ENCODE peak calls at places on chromosome 4, in ten cellular contexts. D is stromal cell of bone marrow, J is cardiac muscle cell, W is AG09319, T is NCI-H1417, I is OCI-LY7, R is EL, A is AG10803, N is NCI-H345, L is H7. Q is an unnamed sample.

GRCh38 chr4:2071252-2071911 is 12.3 kb downstream of the NAT8L start:
- DNase-seq in D (no peak), J (no peak), W (no peak), T (no peak), I (no peak), R (no peak), A (no peak), N (peak), L (peak), Q (no peak)

GRCh38 chr4:166386491-166387367 is 513.7 kb downstream of the TLL1 start:
- DNase-seq in D (no peak), J (no peak), W (no peak), T (no peak), I (no peak), R (peak), A (no peak), N (no peak), L (no peak), Q (peak)

GRCh38 chr4:123755655-123756054 is 359.1 kb downstream of the SPRY1 start:
- DNase-seq in D (no peak), J (no peak), W (no peak), T (no peak), I (no peak), R (no peak), A (no peak), N (no peak), L (no peak), Q (no peak)

GRCh38 chr4:65482410-65482809 is 187.9 kb downstream of the EPHA5 start:
- DNase-seq in D (peak), J (peak), W (no peak), T (no peak), I (no peak), R (peak), A (no peak), N (no peak), L (no peak), Q (peak)

GRCh38 chr4:148998719-148999118 is 556.5 kb upstream of the NR3C2 start:
- DNase-seq in D (no peak), J (peak), W (no peak), T (no peak), I (peak), R (peak), A (peak), N (no peak), L (peak), Q (peak)

GRCh38 chr4:94305468-94306225 is 37.0 kb downstream of the HPGDS start:
- DNase-seq in D (no peak), J (no peak), W (no peak), T (no peak), I (no peak), R (no peak), A (peak), N (no peak), L (no peak), Q (no peak)

GRCh38 chr4:119543187-119543586 is 85.4 kb downstream of the PDE5A start:
- DNase-seq in D (no peak), J (no peak), W (no peak), T (no peak), I (no peak), R (no peak), A (no peak), N (no peak), L (no peak), Q (no peak)

GRCh38 chr4:26372525-26373172 is 51.8 kb downstream of the RBPJ start:
- DNase-seq in D (peak), J (peak), W (no peak), T (peak), I (peak), R (peak), A (peak), N (peak), L (no peak), Q (peak)

GRCh38 chr4:150001815-150002214 is 76.4 kb upstream of the DCLK2 start:
- DNase-seq in D (no peak), J (no peak), W (no peak), T (no peak), I (no peak), R (peak), A (no peak), N (no peak), L (no peak), Q (peak)

GRCh38 chr4:144645621-144646522 is at the start of gene HHIP:
- DNase-seq in D (peak), J (peak), W (no peak), T (peak), I (no peak), R (peak), A (peak), N (peak), L (peak), Q (peak)

GRCh38 chr4:172868271-172868670 is 300.3 kb upstream of the GALNT7 start:
- DNase-seq in D (no peak), J (no peak), W (no peak), T (no peak), I (no peak), R (no peak), A (no peak), N (no peak), L (no peak), Q (no peak)

GRCh38 chr4:55303818-55304217 is 42.2 kb upstream of the SRD5A3 start:
- DNase-seq in D (peak), J (peak), W (no peak), T (no peak), I (no peak), R (peak), A (peak), N (no peak), L (no peak), Q (peak)

GRCh38 chr4:26127851-26128337 is 192.9 kb upstream of the RBPJ start:
- DNase-seq in D (no peak), J (no peak), W (no peak), T (no peak), I (no peak), R (no peak), A (no peak), N (no peak), L (no peak), Q (no peak)

GRCh38 chr4:101191302-101192098 is 155.8 kb downstream of the PPP3CA start:
- DNase-seq in D (peak), J (peak), W (peak), T (no peak), I (no peak), R (peak), A (peak), N (no peak), L (no peak), Q (peak)

GRCh38 chr4:176964116-176964691 is 171.5 kb upstream of the VEGFC start:
- DNase-seq in D (no peak), J (no peak), W (no peak), T (no peak), I (peak), R (no peak), A (no peak), N (no peak), L (no peak), Q (peak)

GRCh38 chr4:173169428-173170209 is 1.0 kb downstream of the GALNT7 start:
- DNase-seq in D (no peak), J (peak), W (no peak), T (peak), I (peak), R (peak), A (peak), N (peak), L (peak), Q (no peak)

GRCh38 chr4:2638730-2639129 is 102.3 kb downstream of the FAM193A start:
- DNase-seq in D (no peak), J (no peak), W (no peak), T (peak), I (no peak), R (no peak), A (no peak), N (no peak), L (no peak), Q (no peak)

GRCh38 chr4:6227412-6228157 is 27.2 kb upstream of the JAKMIP1 start:
- DNase-seq in D (no peak), J (no peak), W (no peak), T (peak), I (no peak), R (no peak), A (no peak), N (peak), L (peak), Q (no peak)

GRCh38 chr4:140188975-140189374 is 35.0 kb upstream of the MAML3 start:
- DNase-seq in D (no peak), J (peak), W (peak), T (no peak), I (no peak), R (peak), A (peak), N (no peak), L (no peak), Q (peak)